ENCODE peak calls at places on chromosomes 7 and 10, in eight cellular contexts. H is activated T-cell treated with anti-CD3 and anti-CD28 coated beads, Interleukin-2, amount 50 U/mL, for 48 hours; G is activated naive CD8-positive, alpha-beta T cell treated with anti-CD3 and anti-CD28 coated beads, Interleukin-2, amount 50 U/mL, for 16 hours; Q is nephron progenitor cell; B is stimulated activated CD8-positive, alpha-beta memory T cell treated with anti-CD3 and anti-CD28 coated beads, Interleukin-7, amount 100 ng/mL, for 4 hours; K is amygdala; P is naive B cell; Z is EL. T is an unnamed sample.

GRCh38 chr7:30662431-30662939 is 19.8 kb downstream of the CRHR2 start:
- DNase-seq in K (no peak), Z (no peak), G (no peak), Q (no peak), H (no peak), B (no peak), P (no peak), T (no peak)

GRCh38 chr7:46215987-46216567 is 295.0 kb upstream of the IGFBP3 start:
- DNase-seq in Z (no peak), B (no peak), K (no peak), Q (no peak), G (no peak), P (no peak), H (no peak), T (no peak)

GRCh38 chr7:158227258-158227657 is 360.4 kb downstream of the PTPRN2 start:
- DNase-seq in H (no peak), B (no peak), K (no peak), G (no peak), P (no peak), Z (no peak), Q (no peak), T (no peak)

GRCh38 chr7:28528899-28529298 is 116.6 kb downstream of the CREB5 start:
- DNase-seq in H (no peak), K (no peak), Q (no peak), G (no peak), Z (peak; percentile 16), B (no peak), P (no peak), T (no peak)

GRCh38 chr7:44912775-44913347 is 27.5 kb upstream of the PURB start:
- DNase-seq in Z (no peak), G (no peak), Q (no peak), B (no peak), K (no peak), P (no peak), H (no peak), T (no peak)

GRCh38 chr7:102322202-102322715 is 34.0 kb downstream of the SPDYE6 start:
- DNase-seq in Z (no peak), B (no peak), K (no peak), G (no peak), H (no peak), Q (no peak), P (no peak), T (no peak)

GRCh38 chr10:117740696-117741222 is 198.2 kb downstream of the EMX2 start:
- DNase-seq in Z (no peak), G (no peak), H (no peak), Q (peak; percentile 18), B (no peak), P (no peak), K (no peak), T (no peak)

GRCh38 chr10:112663181-112663879 is 216.3 kb downstream of the VTI1A start:
- DNase-seq in G (no peak), Q (no peak), P (no peak), Z (peak; percentile 82), K (no peak), B (no peak), H (no peak), T (no peak)

GRCh38 chr7:149669121-149669818 is 104.1 kb downstream of the ZNF467 start:
- DNase-seq in G (no peak), K (no peak), Z (peak; percentile 32), P (no peak), Q (no peak), H (peak; percentile 22), B (no peak), T (no peak)

GRCh38 chr7:101519324-101520017 is 109.6 kb downstream of the MYL10 start:
- DNase-seq in P (no peak), B (no peak), Q (peak; percentile 18), H (no peak), K (no peak), Z (peak; percentile 65), G (no peak), T (no peak)

GRCh38 chr10:70007116-70007820 is 45.4 kb upstream of the MACROH2A2 start:
- DNase-seq in B (no peak), G (no peak), P (no peak), Q (no peak), H (no peak), Z (no peak), K (no peak), T (no peak)

GRCh38 chr7:75861636-75862035 is 17.2 kb upstream of the RHBDD2 start:
- DNase-seq in Q (no peak), H (no peak), K (no peak), B (no peak), Z (no peak), G (no peak), P (no peak), T (no peak)

GRCh38 chr10:97889461-97890265 is 40.0 kb downstream of the GOLGA7B start:
- DNase-seq in P (no peak), H (peak; percentile 33), B (no peak), K (no peak), Q (peak; percentile 51), Z (peak; percentile 86), G (no peak), T (no peak)

GRCh38 chr10:66627156-66627555 is 298.7 kb upstream of the LRRTM3 start:
- DNase-seq in K (no peak), H (no peak), Z (peak; percentile 30), Q (no peak), B (no peak), P (no peak), G (no peak), T (no peak)

GRCh38 chr10:70272925-70273316 is 10.9 kb downstream of the NPFFR1 start:
- DNase-seq in H (peak; percentile 41), Z (peak; percentile 23), B (no peak), P (peak; percentile 17), G (no peak), Q (no peak), K (no peak), T (no peak)

GRCh38 chr7:107937514-107937913 is 46.5 kb downstream of the DLD start:
- DNase-seq in G (no peak), B (no peak), H (no peak), K (no peak), P (no peak), Z (no peak), Q (no peak), T (no peak)

GRCh38 chr7:146214842-146215241 is 98.2 kb downstream of the CNTNAP2 start:
- DNase-seq in G (no peak), Q (no peak), H (no peak), B (no peak), Z (no peak), P (no peak), K (no peak), T (no peak)

GRCh38 chr7:82527831-82528230 is 84.3 kb upstream of the CACNA2D1 start:
- DNase-seq in H (no peak), K (no peak), G (no peak), Q (no peak), Z (peak; percentile 53), P (no peak), B (no peak), T (no peak)

GRCh38 chr7:55024776-55025175 is 6.0 kb downstream of the EGFR start:
- DNase-seq in B (no peak), Z (peak; percentile 57), H (no peak), Q (no peak), G (no peak), P (no peak), K (no peak), T (no peak)

GRCh38 chr10:50540069-50540825 is 83.5 kb downstream of the SGMS1 start:
- DNase-seq in Q (no peak), B (no peak), P (peak; percentile 17), K (no peak), Z (no peak), G (peak; percentile 24), H (peak; percentile 51), T (no peak)

GRCh38 chr10:116710021-116710420 is 32.3 kb downstream of the HSPA12A start:
- DNase-seq in K (no peak), H (no peak), Q (no peak), B (no peak), P (no peak), G (no peak), Z (no peak), T (peak; percentile 46)

GRCh38 chr7:16594061-16594460 is 51.5 kb downstream of the ANKMY2 start:
- DNase-seq in P (no peak), Q (no peak), K (no peak), Z (peak; percentile 14), H (no peak), B (no peak), G (no peak), T (no peak)

GRCh38 chr7:82428186-82428961 is 15.2 kb downstream of the CACNA2D1 start:
- DNase-seq in G (no peak), B (no peak), Z (peak; percentile 84), K (no peak), P (no peak), Q (no peak), H (no peak), T (no peak)

GRCh38 chr10:100888957-100889356 is 23.8 kb upstream of the SLF2 start:
- DNase-seq in Z (no peak), K (no peak), H (no peak), Q (no peak), P (no peak), B (no peak), G (no peak), T (no peak)

GRCh38 chr7:132901241-132901640 is 180.6 kb downstream of the CHCHD3 start:
- DNase-seq in Z (peak; percentile 1), B (no peak), H (no peak), P (no peak), Q (no peak), K (no peak), G (no peak), T (no peak)

GRCh38 chr7:2715341-2716231 is 27.6 kb downstream of the AMZ1 start:
- DNase-seq in K (no peak), P (no peak), B (peak; percentile 45), Q (no peak), H (peak; percentile 63), G (peak; percentile 27), Z (no peak), T (no peak)

GRCh38 chr10:117003336-117003735 is 1.7 kb downstream of the SHTN1 start:
- DNase-seq in H (no peak), Z (no peak), G (no peak), K (no peak), P (no peak), Q (no peak), B (no peak), T (no peak)

GRCh38 chr10:17349009-17349349 is 105.4 kb downstream of the ST8SIA6 start:
- DNase-seq in K (no peak), P (no peak), B (no peak), H (no peak), Q (no peak), G (no peak), Z (no peak), T (no peak)

GRCh38 chr7:154503962-154504550 is 451.9 kb downstream of the DPP6 start:
- DNase-seq in Z (peak; percentile 6), Q (peak; percentile 9), G (no peak), K (no peak), P (no peak), B (no peak), H (no peak), T (no peak)

GRCh38 chr10:29057712-29058426 is 231.0 kb upstream of the LYZL1 start:
- DNase-seq in H (no peak), B (no peak), P (no peak), G (no peak), Z (no peak), K (no peak), Q (no peak), T (no peak)

GRCh38 chr7:122301858-122302745 is 2.4 kb downstream of the FEZF1 start:
- DNase-seq in G (no peak), Q (peak; percentile 31), P (no peak), K (no peak), Z (no peak), B (no peak), H (no peak), T (peak; percentile 61)

GRCh38 chr7:27175626-27176342 is 1.7 kb upstream of the HOXA10 start:
- DNase-seq in Q (peak; percentile 48), B (no peak), G (no peak), H (no peak), P (no peak), K (no peak), Z (peak; percentile 67), T (peak; percentile 22)

GRCh38 chr7:76383089-76383944 is 24.5 kb upstream of the YWHAG start:
- DNase-seq in Z (no peak), G (no peak), P (no peak), H (no peak), B (no peak), K (no peak), Q (no peak), T (no peak)

GRCh38 chr10:47027108-47027811 is 116.0 kb downstream of the PTPN20 start:
- DNase-seq in Q (no peak), G (no peak), K (no peak), H (peak; percentile 12), Z (no peak), B (no peak), P (no peak), T (no peak)